ENCODE peak calls at places on chromosome 3, in four cellular contexts. One of them, this sample, is unnamed.

GRCh38 chr3:45917146-45917885 is 25.9 kb upstream of the CXCR6 start:
- DNase-seq in left lung: no peak
- DNase-seq in AG04449: no peak
- DNase-seq in AG04450: no peak
- DNase-seq in this sample: no peak

GRCh38 chr3:163335429-163335828 is 1742.9 kb downstream of the SI start:
- DNase-seq in left lung: no peak
- DNase-seq in AG04449: no peak
- DNase-seq in AG04450: no peak
- DNase-seq in this sample: no peak

GRCh38 chr3:194009892-194010533 is 125.9 kb upstream of the HES1 start:
- DNase-seq in left lung: no peak
- DNase-seq in AG04449: no peak
- DNase-seq in AG04450: no peak
- DNase-seq in this sample: no peak

GRCh38 chr3:176041812-176042211 is 1155.5 kb downstream of the TBL1XR1 start:
- DNase-seq in left lung: no peak
- DNase-seq in AG04449: peak
- DNase-seq in AG04450: peak
- DNase-seq in this sample: no peak

GRCh38 chr3:27521179-27521871 is 37.1 kb upstream of the SLC4A7 start:
- DNase-seq in left lung: no peak
- DNase-seq in AG04449: peak
- DNase-seq in AG04450: no peak
- DNase-seq in this sample: no peak

GRCh38 chr3:117435481-117435880 is 725.9 kb downstream of the TUSC7 start:
- DNase-seq in left lung: no peak
- DNase-seq in AG04449: no peak
- DNase-seq in AG04450: no peak
- DNase-seq in this sample: no peak

GRCh38 chr3:71201939-71202338 is 381.6 kb downstream of the FOXP1 start:
- DNase-seq in left lung: no peak
- DNase-seq in AG04449: no peak
- DNase-seq in AG04450: no peak
- DNase-seq in this sample: no peak

GRCh38 chr3:33030246-33030645 is 66.7 kb downstream of the GLB1 start:
- DNase-seq in left lung: no peak
- DNase-seq in AG04449: no peak
- DNase-seq in AG04450: no peak
- DNase-seq in this sample: no peak

GRCh38 chr3:157586293-157586692 is 83.1 kb upstream of the VEPH1 start:
- DNase-seq in left lung: no peak
- DNase-seq in AG04449: no peak
- DNase-seq in AG04450: no peak
- DNase-seq in this sample: no peak

GRCh38 chr3:109678600-109678999 is 341.3 kb upstream of the DPPA4 start:
- DNase-seq in left lung: no peak
- DNase-seq in AG04449: no peak
- DNase-seq in AG04450: no peak
- DNase-seq in this sample: no peak

GRCh38 chr3:52890735-52891134 is 6.6 kb downstream of the STIMATE start:
- DNase-seq in left lung: no peak
- DNase-seq in AG04449: no peak
- DNase-seq in AG04450: no peak
- DNase-seq in this sample: no peak

GRCh38 chr3:107690522-107691138 is 167.9 kb downstream of the BBX start:
- DNase-seq in left lung: no peak
- DNase-seq in AG04449: no peak
- DNase-seq in AG04450: peak
- DNase-seq in this sample: no peak

GRCh38 chr3:196194542-196194915 is 16.7 kb downstream of the ZDHHC19 start:
- DNase-seq in left lung: peak
- DNase-seq in AG04449: no peak
- DNase-seq in AG04450: no peak
- DNase-seq in this sample: no peak

GRCh38 chr3:25587094-25587493 is 77.6 kb downstream of the TOP2B start:
- DNase-seq in left lung: no peak
- DNase-seq in AG04449: no peak
- DNase-seq in AG04450: no peak
- DNase-seq in this sample: no peak

GRCh38 chr3:94028093-94028837 is at the start of gene STX19:
- DNase-seq in left lung: no peak
- DNase-seq in AG04449: no peak
- DNase-seq in AG04450: no peak
- DNase-seq in this sample: no peak

GRCh38 chr3:45546636-45547201 is 47.8 kb upstream of the LIMD1 start:
- DNase-seq in left lung: no peak
- DNase-seq in AG04449: no peak
- DNase-seq in AG04450: no peak
- DNase-seq in this sample: no peak

GRCh38 chr3:106691476-106691875 is 685.8 kb upstream of the CCDC54 start:
- DNase-seq in left lung: no peak
- DNase-seq in AG04449: no peak
- DNase-seq in AG04450: no peak
- DNase-seq in this sample: no peak

GRCh38 chr3:55880357-55880756 is 393.3 kb upstream of the WNT5A start:
- DNase-seq in left lung: no peak
- DNase-seq in AG04449: no peak
- DNase-seq in AG04450: no peak
- DNase-seq in this sample: no peak

GRCh38 chr3:186967686-186968085 is 37.4 kb downstream of the ST6GAL1 start:
- DNase-seq in left lung: no peak
- DNase-seq in AG04449: no peak
- DNase-seq in AG04450: no peak
- DNase-seq in this sample: no peak

GRCh38 chr3:122697952-122698625 is 17.4 kb downstream of the PARP14 start:
- DNase-seq in left lung: no peak
- DNase-seq in AG04449: no peak
- DNase-seq in AG04450: no peak
- DNase-seq in this sample: no peak

GRCh38 chr3:180871901-180872300 is 40.6 kb upstream of the FXR1 start:
- DNase-seq in left lung: no peak
- DNase-seq in AG04449: no peak
- DNase-seq in AG04450: no peak
- DNase-seq in this sample: no peak

GRCh38 chr3:173584834-173585831 is 187.6 kb downstream of the NLGN1 start:
- DNase-seq in left lung: no peak
- DNase-seq in AG04449: no peak
- DNase-seq in AG04450: no peak
- DNase-seq in this sample: peak

GRCh38 chr3:169232863-169233262 is 430.6 kb downstream of the MECOM start:
- DNase-seq in left lung: no peak
- DNase-seq in AG04449: no peak
- DNase-seq in AG04450: no peak
- DNase-seq in this sample: no peak

GRCh38 chr3:119034256-119035013 is at the start of gene IGSF11:
- DNase-seq in left lung: peak
- DNase-seq in AG04449: no peak
- DNase-seq in AG04450: no peak
- DNase-seq in this sample: no peak

GRCh38 chr3:194379231-194379630 is 9.7 kb upstream of the LRRC15 start:
- DNase-seq in left lung: no peak
- DNase-seq in AG04449: no peak
- DNase-seq in AG04450: no peak
- DNase-seq in this sample: no peak

GRCh38 chr3:67006460-67006859 is 8.4 kb downstream of the KBTBD8 start:
- DNase-seq in left lung: no peak
- DNase-seq in AG04449: no peak
- DNase-seq in AG04450: peak
- DNase-seq in this sample: no peak

GRCh38 chr3:39185959-39186691 is 6.3 kb downstream of the XIRP1 start:
- DNase-seq in left lung: no peak
- DNase-seq in AG04449: no peak
- DNase-seq in AG04450: no peak
- DNase-seq in this sample: no peak

GRCh38 chr3:38647217-38647970 is 2.1 kb downstream of the SCN5A start:
- DNase-seq in left lung: no peak
- DNase-seq in AG04449: no peak
- DNase-seq in AG04450: no peak
- DNase-seq in this sample: no peak

GRCh38 chr3:35908366-35909232 is 269.3 kb downstream of the ARPP21 start:
- DNase-seq in left lung: no peak
- DNase-seq in AG04449: peak
- DNase-seq in AG04450: peak
- DNase-seq in this sample: peak
- TF ChIP-seq CTCF in left lung: peak
- TF ChIP-seq CTCF in AG04449: peak
- TF ChIP-seq CTCF in AG04450: peak
- TF ChIP-seq CTCF in this sample: peak

GRCh38 chr3:48564022-48564421 is 441 bp upstream of the UCN2 start:
- DNase-seq in left lung: peak
- DNase-seq in AG04449: no peak
- DNase-seq in AG04450: no peak
- DNase-seq in this sample: no peak
- H3K4me3 ChIP-seq in left lung: no peak
- H3K4me3 ChIP-seq in AG04449: no peak
- H3K4me3 ChIP-seq in AG04450: no peak
- H3K4me3 ChIP-seq in this sample: no peak

DNA sequence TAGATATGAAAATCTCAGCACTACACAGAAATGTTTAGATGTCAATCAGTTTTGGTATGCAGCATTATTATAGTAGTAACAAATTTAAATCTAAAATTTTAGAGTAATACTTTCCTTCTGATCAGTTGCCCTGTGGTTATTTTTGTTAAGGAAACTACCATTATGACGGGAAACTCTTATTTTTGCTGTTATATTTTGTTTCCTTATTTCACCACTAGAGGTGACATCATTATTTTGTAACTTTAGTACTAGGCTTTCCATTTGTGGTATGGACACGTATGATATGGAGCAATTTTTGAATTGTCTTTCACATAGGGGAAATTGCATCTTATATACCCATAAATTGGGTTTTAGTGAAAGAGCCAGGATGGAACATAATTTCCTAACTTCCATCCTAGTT is 19.6 kb upstream of the PPP4R2 start:
- DNase-seq in left lung: no peak
- DNase-seq in AG04449: no peak
- DNase-seq in AG04450: no peak
- DNase-seq in this sample: no peak
- TF ChIP-seq CTCF in left lung: peak
- TF ChIP-seq CTCF in AG04449: no peak
- TF ChIP-seq CTCF in AG04450: no peak
- TF ChIP-seq CTCF in this sample: no peak

GRCh38 chr3:11770105-11770476 is 76.6 kb downstream of the TAMM41 start:
- DNase-seq in left lung: no peak
- DNase-seq in AG04449: no peak
- DNase-seq in AG04450: no peak
- DNase-seq in this sample: no peak
- H3K4me3 ChIP-seq in left lung: no peak
- H3K4me3 ChIP-seq in AG04449: peak
- H3K4me3 ChIP-seq in AG04450: peak
- H3K4me3 ChIP-seq in this sample: no peak